ENCODE peak calls at places on chromosomes 6 and 20, in eight cellular contexts. K, U, V, N, Z, F, B and O are unnamed samples.

GRCh38 chr6:41706876-41707564 is 28.4 kb downstream of the TFEB start:
- DNase-seq in K (no peak), U (peak), V (no peak), N (no peak), Z (peak), F (peak), B (peak), O (peak)

GRCh38 chr6:116016846-116017545 is 43.7 kb downstream of the FRK start:
- DNase-seq in K (no peak), U (no peak), V (no peak), N (no peak), Z (no peak), F (no peak), B (no peak), O (no peak)

GRCh38 chr6:161586866-161587265 is 313.0 kb upstream of the AGPAT4 start:
- DNase-seq in K (no peak), U (no peak), V (no peak), N (no peak), Z (no peak), F (no peak), B (no peak), O (no peak)

GRCh38 chr6:21263531-21264287 is 329.8 kb upstream of the SOX4 start:
- DNase-seq in K (no peak), U (no peak), V (no peak), N (no peak), Z (no peak), F (peak), B (peak), O (peak)

GRCh38 chr6:108689279-108690161 is 128.8 kb downstream of the FOXO3 start:
- DNase-seq in K (no peak), U (peak), V (peak), N (no peak), Z (no peak), F (peak), B (peak), O (peak)

GRCh38 chr6:75337805-75338204 is 53.2 kb upstream of the TMEM30A start:
- DNase-seq in K (no peak), U (no peak), V (no peak), N (no peak), Z (no peak), F (peak), B (peak), O (peak)

GRCh38 chr6:113969888-113970807 is 800 bp downstream of the HDAC2 start:
- DNase-seq in K (peak), U (peak), V (peak), N (no peak), Z (peak), F (peak), B (peak), O (peak)

GRCh38 chr6:7971499-7971898 is 60.9 kb upstream of the TXNDC5 start:
- DNase-seq in K (no peak), U (no peak), V (no peak), N (no peak), Z (no peak), F (no peak), B (no peak), O (no peak)

GRCh38 chr6:91534614-91535013 is 947.7 kb upstream of the MAP3K7 start:
- DNase-seq in K (no peak), U (no peak), V (no peak), N (no peak), Z (no peak), F (no peak), B (no peak), O (no peak)

GRCh38 chr6:31740397-31741223 is 805 bp downstream of the MSH5 start:
- DNase-seq in K (no peak), U (no peak), V (no peak), N (no peak), Z (peak), F (no peak), B (no peak), O (peak)

GRCh38 chr6:170152111-170152926 is 138.6 kb downstream of the DLL1 start:
- DNase-seq in K (no peak), U (peak), V (no peak), N (peak), Z (no peak), F (no peak), B (no peak), O (peak)

GRCh38 chr6:152496731-152497130 is 140.4 kb downstream of the SYNE1 start:
- DNase-seq in K (no peak), U (no peak), V (no peak), N (no peak), Z (no peak), F (no peak), B (no peak), O (no peak)

GRCh38 chr6:2839195-2839981 is 2.3 kb downstream of the SERPINB1 start:
- DNase-seq in K (no peak), U (peak), V (peak), N (no peak), Z (no peak), F (peak), B (peak), O (peak)

GRCh38 chr20:48754269-48754668 is 73.5 kb downstream of the PREX1 start:
- DNase-seq in K (no peak), U (no peak), V (no peak), N (no peak), Z (no peak), F (no peak), B (no peak), O (no peak)